ENCODE peak calls at places on chromosomes 2 and 18, in eight cellular contexts. E, K, V, U, X, Y, S and D are unnamed samples.
A peak's percentile ranks its signal among the peaks of the same experiment; 100 is the strongest.

GRCh38 chr2:113791697-113792590 is 35.5 kb upstream of the SLC35F5 start:
- DNase-seq in K (no peak), U (no peak), S (no peak), E (no peak), X (peak; percentile 10), V (no peak), Y (no peak), D (no peak)

GRCh38 chr18:61896767-61897166 is 4.0 kb upstream of the RNF152 start:
- DNase-seq in X (no peak), V (peak; percentile 78), Y (peak; percentile 32), K (peak; percentile 30), E (no peak), U (peak; percentile 52), S (no peak), D (peak; percentile 43)

GRCh38 chr2:189579585-189579984 is 1.0 kb downstream of the SLC40A1 start:
- DNase-seq in K (no peak), S (no peak), U (no peak), E (no peak), Y (no peak), V (no peak), X (peak; percentile 77), D (no peak)

GRCh38 chr18:28725876-28726275 is 548.9 kb upstream of the CDH2 start:
- DNase-seq in V (no peak), U (no peak), Y (no peak), X (no peak), S (no peak), K (no peak), E (no peak), D (no peak)

GRCh38 chr2:44964704-44965343 is 23.3 kb downstream of the SIX3 start:
- DNase-seq in V (no peak), E (peak; percentile 32), K (no peak), U (no peak), S (no peak), Y (no peak), X (no peak), D (no peak)

GRCh38 chr2:75787532-75788132 is 76.9 kb upstream of the GCFC2 start:
- DNase-seq in S (no peak), X (peak; percentile 6), V (no peak), K (no peak), U (no peak), E (peak; percentile 19), Y (no peak), D (no peak)

GRCh38 chr2:176110975-176111663 is 4.0 kb downstream of the HOXD11 start:
- DNase-seq in V (no peak), K (peak; percentile 37), S (no peak), X (peak; percentile 28), Y (no peak), E (peak; percentile 74), U (no peak), D (peak; percentile 69)

GRCh38 chr18:62847081-62847480 is 131.7 kb downstream of the PHLPP1 start:
- DNase-seq in S (no peak), Y (no peak), K (no peak), V (no peak), X (no peak), E (no peak), U (no peak), D (no peak)

GRCh38 chr2:120765911-120766757 is 30.5 kb downstream of the GLI2 start:
- DNase-seq in X (peak; percentile 4), Y (peak; percentile 86), S (no peak), E (no peak), K (peak; percentile 44), U (peak; percentile 88), V (peak; percentile 94), D (peak; percentile 67)

GRCh38 chr2:107259011-107259410 is 373.0 kb upstream of the ST6GAL2 start:
- DNase-seq in Y (no peak), V (no peak), S (no peak), K (no peak), E (no peak), U (no peak), X (no peak), D (no peak)
- H3K27me3 ChIP-seq in Y (no peaks in the 10 kb centered on the region), V (no peaks in the 10 kb centered on the region), S (no peaks in the 10 kb centered on the region), K (no peaks in the 10 kb centered on the region), E (no peaks in the 10 kb centered on the region), U (no peaks in the 10 kb centered on the region), X (no peaks in the 10 kb centered on the region), D (no peaks in the 10 kb centered on the region)

DNA sequence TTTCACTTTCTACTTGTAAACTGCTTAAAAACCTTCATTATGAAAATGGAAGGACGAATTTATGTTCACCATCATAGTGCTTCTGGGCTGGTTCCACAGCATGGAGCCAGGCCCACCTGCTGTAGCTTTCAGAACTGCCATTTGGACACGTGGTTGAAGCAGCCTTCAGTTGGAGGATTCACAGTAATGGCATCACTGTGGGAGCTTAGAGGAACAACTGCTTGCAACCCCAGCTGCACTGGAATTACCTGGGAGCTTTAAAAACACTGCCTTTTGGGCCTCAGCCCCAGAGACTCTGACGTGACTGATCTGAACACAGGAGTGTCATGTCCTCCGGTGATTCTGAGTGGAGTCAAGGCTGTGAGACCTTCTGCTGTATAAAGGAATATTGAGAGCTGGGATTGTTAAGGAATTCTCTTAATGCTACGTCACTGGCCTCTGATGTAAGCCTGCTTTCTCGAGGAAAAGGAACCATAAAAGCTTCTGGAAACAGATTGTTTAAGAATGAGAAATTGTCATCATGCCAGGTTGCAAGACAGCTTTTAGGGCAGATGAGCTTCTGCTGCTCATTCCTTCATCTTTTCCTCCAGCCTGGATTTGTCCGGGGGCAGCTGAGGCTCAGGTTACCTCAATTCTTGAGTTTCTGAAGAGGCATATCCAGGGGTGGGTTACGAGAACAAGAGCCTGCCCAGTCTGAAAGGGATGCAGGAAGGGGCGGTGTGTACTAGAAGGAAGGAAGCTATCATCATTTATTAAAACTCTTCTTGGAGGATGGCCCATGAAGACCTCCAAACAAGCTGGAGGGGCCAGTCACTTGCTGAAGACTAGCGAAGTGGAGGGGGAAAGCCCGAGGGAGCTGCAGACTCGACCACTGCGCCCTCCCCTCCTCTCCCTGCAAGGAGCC is 1.3 kb upstream of the IL1R1 start:
- DNase-seq in E (no peak), K (no peak), Y (no peak), V (no peak), S (no peak), X (no peak), U (no peak), D (no peak)
- H3K4me3 ChIP-seq in E (no peak overlapping the region), K (no peak overlapping the region), Y (peak overlapping the region; percentile 76), V (peak overlapping the region; percentile 66), S (peak overlapping the region; percentile 64), X (no peak overlapping the region), U (no peak overlapping the region), D (no peak overlapping the region)

GRCh38 chr2:41806286-41806685 is 241.5 kb upstream of the PKDCC start:
- DNase-seq in Y (no peak), E (no peak), X (peak; percentile 21), K (no peak), S (no peak), V (no peak), U (no peak), D (no peak)

DNA sequence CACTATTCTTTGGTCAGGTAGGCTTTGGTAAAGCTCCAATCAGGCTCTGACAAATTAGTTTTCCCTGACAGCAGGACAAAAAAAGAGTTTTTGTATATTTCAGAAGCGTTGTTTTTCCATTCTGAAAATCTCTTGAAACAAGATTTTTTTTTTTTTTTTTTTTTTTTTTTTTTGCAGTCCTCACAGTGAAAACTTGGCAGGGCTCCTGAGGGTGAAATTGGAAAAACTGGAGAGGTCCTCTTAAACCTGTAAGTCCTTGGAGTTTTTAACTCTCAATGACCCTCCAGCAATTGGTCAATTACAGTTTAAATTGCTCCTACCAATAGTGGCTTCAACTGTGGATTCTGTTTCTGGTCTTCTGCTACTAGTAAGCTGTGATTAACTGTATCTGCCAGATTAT is 244.5 kb upstream of the PKDCC start:
- DNase-seq in K (no peak), S (no peak), X (no peak), U (no peak), Y (no peak), E (no peak), V (no peak), D (no peak)
- H3K27me3 ChIP-seq in K (no peaks in the 10 kb centered on the region), S (no peaks in the 10 kb centered on the region), X (no peaks in the 10 kb centered on the region), U (no peaks in the 10 kb centered on the region), Y (peaks cover 18% of the 10 kb centered on the region), E (no peaks in the 10 kb centered on the region), V (no peaks in the 10 kb centered on the region), D (peaks cover 8% of the 10 kb centered on the region)

GRCh38 chr2:196291873-196292800 is 120.8 kb upstream of the STK17B start:
- DNase-seq in E (no peak), X (no peak), V (no peak), S (no peak), U (no peak), K (peak; percentile 10), Y (no peak), D (no peak)
- H3K4me3 ChIP-seq in E (no peak overlapping the region), X (no peak overlapping the region), V (no peak overlapping the region), S (no peak overlapping the region), U (no peak overlapping the region), K (no peak overlapping the region), Y (no peak overlapping the region), D (no peak overlapping the region)